ENCODE peak calls at places on chromosomes 16 and 17, in eight cellular contexts. U is CD4-positive, alpha-beta T cell; Z is GM20000; V is Caco-2; K is spleen; Q is SW480; H is endothelial cell of umbilical vein; C is anterior cingulate cortex. G is an unnamed sample.

GRCh38 chr17:81576621-81577277 is 24.6 kb upstream of the FAAP100 start:
- DNase-seq in U (no peak), H (peak; percentile 78), C (no peak), K (no peak), V (peak; percentile 42), Z (no peak), Q (peak; percentile 28), G (peak; percentile 69)

GRCh38 chr17:78868391-78868790 is 27.8 kb upstream of the USP36 start:
- DNase-seq in Z (no peak), Q (no peak), C (no peak), U (no peak), V (no peak), H (no peak), K (no peak), G (no peak)

GRCh38 chr16:3458278-3458851 is 14.9 kb downstream of the NAA60 start:
- DNase-seq in U (no peak), K (no peak), H (peak; percentile 37), V (peak; percentile 24), C (no peak), Q (no peak), Z (no peak), G (peak; percentile 45)

GRCh38 chr17:79009397-79010303 is at the start of gene CANT1:
- DNase-seq in U (peak; percentile 73), Z (peak; percentile 100), V (peak; percentile 93), H (peak; percentile 92), K (peak; percentile 96), C (peak; percentile 73), Q (peak; percentile 66), G (peak; percentile 89)

GRCh38 chr16:29675811-29676643 is 3.0 kb upstream of the QPRT start:
- DNase-seq in Q (peak; percentile 31), Z (no peak), H (peak; percentile 18), K (no peak), C (no peak), U (no peak), V (no peak), G (peak; percentile 53)

GRCh38 chr17:35889818-35890773 is 9.9 kb upstream of the CCL5 start:
- DNase-seq in H (peak; percentile 52), Q (no peak), V (no peak), U (no peak), C (no peak), K (no peak), Z (no peak), G (peak; percentile 34)

GRCh38 chr16:28097500-28097899 is 34.0 kb upstream of the GSG1L start:
- DNase-seq in Q (no peak), H (no peak), C (no peak), Z (no peak), K (peak; percentile 65), U (no peak), V (no peak), G (no peak)

GRCh38 chr17:2054262-2054739 is 602 bp upstream of the HIC1 start:
- DNase-seq in K (peak; percentile 83), Z (no peak), V (peak; percentile 60), C (peak; percentile 15), U (no peak), H (peak; percentile 58), Q (peak; percentile 84), G (peak; percentile 80)

GRCh38 chr17:77999413-78000173 is 41.1 kb downstream of the TNRC6C start:
- DNase-seq in H (peak; percentile 66), U (no peak), Z (no peak), K (no peak), C (no peak), V (peak; percentile 12), Q (no peak), G (no peak)

GRCh38 chr17:3043737-3044365 is 19.6 kb downstream of the OR1D5 start:
- DNase-seq in K (no peak), Q (peak; percentile 12), V (peak; percentile 75), Z (no peak), H (no peak), U (no peak), C (no peak), G (peak; percentile 74)

GRCh38 chr16:27450836-27451341 is 48.9 kb downstream of the IL21R start:
- DNase-seq in V (no peak), K (no peak), U (no peak), Q (no peak), C (no peak), H (no peak), Z (no peak), G (peak; percentile 10)

GRCh38 chr17:50380369-50381259 is 7.6 kb downstream of the EME1 start:
- DNase-seq in V (no peak), C (no peak), H (no peak), U (no peak), Q (no peak), Z (no peak), K (peak; percentile 54), G (peak; percentile 43)

GRCh38 chr16:49620158-49620867 is 235.6 kb downstream of the ZNF423 start:
- DNase-seq in H (peak; percentile 71), Z (no peak), C (no peak), Q (peak; percentile 51), U (no peak), K (peak; percentile 72), V (no peak), G (no peak)

G was measured in DMS53.